ENCODE peak calls at places on chromosome 13, in eight cellular contexts. One of them, this sample, is unnamed.

GRCh38 chr13:63684822-63685221 is 2269.2 kb upstream of the PCDH20 start:
- DNase-seq in stimulated activated effector memory CD8-positive, alpha-beta T cell treated with anti-CD3 and anti-CD28 coated beads, Interleukin-12 subunit alpha, Interleukin-12 subunit beta, amount 100 ng/mL, for 72 hours: no peak
- DNase-seq in stimulated activated naive CD8-positive, alpha-beta T cell treated with anti-CD3 and anti-CD28 coated beads, Interleukin-15, amount 100 ng/mL, for 72 hours: no peak
- DNase-seq in ureter: no peak
- DNase-seq in HS-5: no peak
- DNase-seq in A549: no peak
- DNase-seq in AML-193: no peak
- DNase-seq in GM23338: no peak
- DNase-seq in this sample: no peak

GRCh38 chr13:26508885-26509284 is 48.6 kb upstream of the WASF3 start:
- DNase-seq in stimulated activated effector memory CD8-positive, alpha-beta T cell treated with anti-CD3 and anti-CD28 coated beads, Interleukin-12 subunit alpha, Interleukin-12 subunit beta, amount 100 ng/mL, for 72 hours: no peak
- DNase-seq in stimulated activated naive CD8-positive, alpha-beta T cell treated with anti-CD3 and anti-CD28 coated beads, Interleukin-15, amount 100 ng/mL, for 72 hours: no peak
- DNase-seq in ureter: peak; percentile 57
- DNase-seq in HS-5: peak; percentile 68
- DNase-seq in A549: peak; percentile 11
- DNase-seq in AML-193: no peak
- DNase-seq in GM23338: no peak
- DNase-seq in this sample: no peak

GRCh38 chr13:47481521-47481920 is 519.6 kb downstream of the SUCLA2 start:
- DNase-seq in stimulated activated effector memory CD8-positive, alpha-beta T cell treated with anti-CD3 and anti-CD28 coated beads, Interleukin-12 subunit alpha, Interleukin-12 subunit beta, amount 100 ng/mL, for 72 hours: no peak
- DNase-seq in stimulated activated naive CD8-positive, alpha-beta T cell treated with anti-CD3 and anti-CD28 coated beads, Interleukin-15, amount 100 ng/mL, for 72 hours: no peak
- DNase-seq in ureter: no peak
- DNase-seq in HS-5: no peak
- DNase-seq in A549: no peak
- DNase-seq in AML-193: no peak
- DNase-seq in GM23338: no peak
- DNase-seq in this sample: no peak

GRCh38 chr13:43132228-43132627 is 108.8 kb downstream of the DNAJC15 start:
- DNase-seq in stimulated activated effector memory CD8-positive, alpha-beta T cell treated with anti-CD3 and anti-CD28 coated beads, Interleukin-12 subunit alpha, Interleukin-12 subunit beta, amount 100 ng/mL, for 72 hours: no peak
- DNase-seq in stimulated activated naive CD8-positive, alpha-beta T cell treated with anti-CD3 and anti-CD28 coated beads, Interleukin-15, amount 100 ng/mL, for 72 hours: no peak
- DNase-seq in ureter: no peak
- DNase-seq in HS-5: no peak
- DNase-seq in A549: peak; percentile 22
- DNase-seq in AML-193: no peak
- DNase-seq in GM23338: peak; percentile 87
- DNase-seq in this sample: peak; percentile 15

GRCh38 chr13:83221256-83221655 is 661.0 kb downstream of the SLITRK1 start:
- DNase-seq in stimulated activated effector memory CD8-positive, alpha-beta T cell treated with anti-CD3 and anti-CD28 coated beads, Interleukin-12 subunit alpha, Interleukin-12 subunit beta, amount 100 ng/mL, for 72 hours: no peak
- DNase-seq in stimulated activated naive CD8-positive, alpha-beta T cell treated with anti-CD3 and anti-CD28 coated beads, Interleukin-15, amount 100 ng/mL, for 72 hours: no peak
- DNase-seq in ureter: no peak
- DNase-seq in HS-5: no peak
- DNase-seq in A549: peak; percentile 4
- DNase-seq in AML-193: no peak
- DNase-seq in GM23338: no peak
- DNase-seq in this sample: peak; percentile 5

GRCh38 chr13:75541961-75542360 is 4.3 kb upstream of the COMMD6 start:
- DNase-seq in stimulated activated effector memory CD8-positive, alpha-beta T cell treated with anti-CD3 and anti-CD28 coated beads, Interleukin-12 subunit alpha, Interleukin-12 subunit beta, amount 100 ng/mL, for 72 hours: no peak
- DNase-seq in stimulated activated naive CD8-positive, alpha-beta T cell treated with anti-CD3 and anti-CD28 coated beads, Interleukin-15, amount 100 ng/mL, for 72 hours: no peak
- DNase-seq in ureter: no peak
- DNase-seq in HS-5: no peak
- DNase-seq in A549: no peak
- DNase-seq in AML-193: no peak
- DNase-seq in GM23338: no peak
- DNase-seq in this sample: no peak

GRCh38 chr13:43214124-43214523 is 190.7 kb downstream of the DNAJC15 start:
- DNase-seq in stimulated activated effector memory CD8-positive, alpha-beta T cell treated with anti-CD3 and anti-CD28 coated beads, Interleukin-12 subunit alpha, Interleukin-12 subunit beta, amount 100 ng/mL, for 72 hours: no peak
- DNase-seq in stimulated activated naive CD8-positive, alpha-beta T cell treated with anti-CD3 and anti-CD28 coated beads, Interleukin-15, amount 100 ng/mL, for 72 hours: no peak
- DNase-seq in ureter: no peak
- DNase-seq in HS-5: no peak
- DNase-seq in A549: no peak
- DNase-seq in AML-193: no peak
- DNase-seq in GM23338: no peak
- DNase-seq in this sample: no peak

GRCh38 chr13:113207890-113208423 is 512 bp downstream of the PCID2 start:
- DNase-seq in stimulated activated effector memory CD8-positive, alpha-beta T cell treated with anti-CD3 and anti-CD28 coated beads, Interleukin-12 subunit alpha, Interleukin-12 subunit beta, amount 100 ng/mL, for 72 hours: no peak
- DNase-seq in stimulated activated naive CD8-positive, alpha-beta T cell treated with anti-CD3 and anti-CD28 coated beads, Interleukin-15, amount 100 ng/mL, for 72 hours: peak; percentile 6
- DNase-seq in ureter: no peak
- DNase-seq in HS-5: no peak
- DNase-seq in A549: peak; percentile 28
- DNase-seq in AML-193: peak; percentile 27
- DNase-seq in GM23338: peak; percentile 70
- DNase-seq in this sample: peak; percentile 59

GRCh38 chr13:114256547-114256946 is 21.9 kb downstream of the CDC16 start:
- DNase-seq in stimulated activated effector memory CD8-positive, alpha-beta T cell treated with anti-CD3 and anti-CD28 coated beads, Interleukin-12 subunit alpha, Interleukin-12 subunit beta, amount 100 ng/mL, for 72 hours: no peak
- DNase-seq in stimulated activated naive CD8-positive, alpha-beta T cell treated with anti-CD3 and anti-CD28 coated beads, Interleukin-15, amount 100 ng/mL, for 72 hours: no peak
- DNase-seq in ureter: no peak
- DNase-seq in HS-5: no peak
- DNase-seq in A549: no peak
- DNase-seq in AML-193: no peak
- DNase-seq in GM23338: no peak
- DNase-seq in this sample: peak; percentile 16

GRCh38 chr13:75319244-75319643 is 162.7 kb downstream of the TBC1D4 start:
- DNase-seq in stimulated activated effector memory CD8-positive, alpha-beta T cell treated with anti-CD3 and anti-CD28 coated beads, Interleukin-12 subunit alpha, Interleukin-12 subunit beta, amount 100 ng/mL, for 72 hours: no peak
- DNase-seq in stimulated activated naive CD8-positive, alpha-beta T cell treated with anti-CD3 and anti-CD28 coated beads, Interleukin-15, amount 100 ng/mL, for 72 hours: no peak
- DNase-seq in ureter: no peak
- DNase-seq in HS-5: peak; percentile 19
- DNase-seq in A549: no peak
- DNase-seq in AML-193: peak; percentile 63
- DNase-seq in GM23338: no peak
- DNase-seq in this sample: peak; percentile 15

GRCh38 chr13:98976941-98977340 is 923 bp downstream of the DOCK9 start:
- DNase-seq in stimulated activated effector memory CD8-positive, alpha-beta T cell treated with anti-CD3 and anti-CD28 coated beads, Interleukin-12 subunit alpha, Interleukin-12 subunit beta, amount 100 ng/mL, for 72 hours: no peak
- DNase-seq in stimulated activated naive CD8-positive, alpha-beta T cell treated with anti-CD3 and anti-CD28 coated beads, Interleukin-15, amount 100 ng/mL, for 72 hours: no peak
- DNase-seq in ureter: no peak
- DNase-seq in HS-5: no peak
- DNase-seq in A549: no peak
- DNase-seq in AML-193: no peak
- DNase-seq in GM23338: no peak
- DNase-seq in this sample: no peak

GRCh38 chr13:24622481-24622880 is 57.7 kb upstream of the ATP12A start:
- DNase-seq in stimulated activated effector memory CD8-positive, alpha-beta T cell treated with anti-CD3 and anti-CD28 coated beads, Interleukin-12 subunit alpha, Interleukin-12 subunit beta, amount 100 ng/mL, for 72 hours: no peak
- DNase-seq in stimulated activated naive CD8-positive, alpha-beta T cell treated with anti-CD3 and anti-CD28 coated beads, Interleukin-15, amount 100 ng/mL, for 72 hours: no peak
- DNase-seq in ureter: no peak
- DNase-seq in HS-5: no peak
- DNase-seq in A549: no peak
- DNase-seq in AML-193: no peak
- DNase-seq in GM23338: no peak
- DNase-seq in this sample: no peak

GRCh38 chr13:27341616-27342015 is 71.0 kb downstream of the RASL11A start:
- DNase-seq in stimulated activated effector memory CD8-positive, alpha-beta T cell treated with anti-CD3 and anti-CD28 coated beads, Interleukin-12 subunit alpha, Interleukin-12 subunit beta, amount 100 ng/mL, for 72 hours: no peak
- DNase-seq in stimulated activated naive CD8-positive, alpha-beta T cell treated with anti-CD3 and anti-CD28 coated beads, Interleukin-15, amount 100 ng/mL, for 72 hours: no peak
- DNase-seq in ureter: no peak
- DNase-seq in HS-5: no peak
- DNase-seq in A549: peak; percentile 9
- DNase-seq in AML-193: no peak
- DNase-seq in GM23338: peak; percentile 15
- DNase-seq in this sample: no peak

GRCh38 chr13:44498969-44499368 is 77.2 kb downstream of the TSC22D1 start:
- DNase-seq in stimulated activated effector memory CD8-positive, alpha-beta T cell treated with anti-CD3 and anti-CD28 coated beads, Interleukin-12 subunit alpha, Interleukin-12 subunit beta, amount 100 ng/mL, for 72 hours: no peak
- DNase-seq in stimulated activated naive CD8-positive, alpha-beta T cell treated with anti-CD3 and anti-CD28 coated beads, Interleukin-15, amount 100 ng/mL, for 72 hours: no peak
- DNase-seq in ureter: no peak
- DNase-seq in HS-5: no peak
- DNase-seq in A549: no peak
- DNase-seq in AML-193: no peak
- DNase-seq in GM23338: no peak
- DNase-seq in this sample: no peak

GRCh38 chr13:103140001-103140671 is 73.9 kb upstream of the SLC10A2 start:
- DNase-seq in stimulated activated effector memory CD8-positive, alpha-beta T cell treated with anti-CD3 and anti-CD28 coated beads, Interleukin-12 subunit alpha, Interleukin-12 subunit beta, amount 100 ng/mL, for 72 hours: no peak
- DNase-seq in stimulated activated naive CD8-positive, alpha-beta T cell treated with anti-CD3 and anti-CD28 coated beads, Interleukin-15, amount 100 ng/mL, for 72 hours: no peak
- DNase-seq in ureter: no peak
- DNase-seq in HS-5: no peak
- DNase-seq in A549: peak; percentile 10
- DNase-seq in AML-193: peak; percentile 27
- DNase-seq in GM23338: peak; percentile 85
- DNase-seq in this sample: peak; percentile 53

GRCh38 chr13:24605923-24606372 is 74.3 kb upstream of the ATP12A start:
- DNase-seq in stimulated activated effector memory CD8-positive, alpha-beta T cell treated with anti-CD3 and anti-CD28 coated beads, Interleukin-12 subunit alpha, Interleukin-12 subunit beta, amount 100 ng/mL, for 72 hours: no peak
- DNase-seq in stimulated activated naive CD8-positive, alpha-beta T cell treated with anti-CD3 and anti-CD28 coated beads, Interleukin-15, amount 100 ng/mL, for 72 hours: no peak
- DNase-seq in ureter: no peak
- DNase-seq in HS-5: peak; percentile 5
- DNase-seq in A549: peak; percentile 34
- DNase-seq in AML-193: no peak
- DNase-seq in GM23338: peak; percentile 56
- DNase-seq in this sample: peak; percentile 49

GRCh38 chr13:35046587-35046986 is 104.5 kb downstream of the NBEA start:
- DNase-seq in stimulated activated effector memory CD8-positive, alpha-beta T cell treated with anti-CD3 and anti-CD28 coated beads, Interleukin-12 subunit alpha, Interleukin-12 subunit beta, amount 100 ng/mL, for 72 hours: no peak
- DNase-seq in stimulated activated naive CD8-positive, alpha-beta T cell treated with anti-CD3 and anti-CD28 coated beads, Interleukin-15, amount 100 ng/mL, for 72 hours: no peak
- DNase-seq in ureter: no peak
- DNase-seq in HS-5: no peak
- DNase-seq in A549: no peak
- DNase-seq in AML-193: no peak
- DNase-seq in GM23338: no peak
- DNase-seq in this sample: no peak

GRCh38 chr13:29908411-29908810 is 58.0 kb upstream of the UBL3 start:
- DNase-seq in stimulated activated effector memory CD8-positive, alpha-beta T cell treated with anti-CD3 and anti-CD28 coated beads, Interleukin-12 subunit alpha, Interleukin-12 subunit beta, amount 100 ng/mL, for 72 hours: no peak
- DNase-seq in stimulated activated naive CD8-positive, alpha-beta T cell treated with anti-CD3 and anti-CD28 coated beads, Interleukin-15, amount 100 ng/mL, for 72 hours: no peak
- DNase-seq in ureter: no peak
- DNase-seq in HS-5: peak; percentile 37
- DNase-seq in A549: no peak
- DNase-seq in AML-193: no peak
- DNase-seq in GM23338: no peak
- DNase-seq in this sample: no peak

GRCh38 chr13:44819245-44819644 is 170.0 kb downstream of the NUFIP1 start:
- DNase-seq in stimulated activated effector memory CD8-positive, alpha-beta T cell treated with anti-CD3 and anti-CD28 coated beads, Interleukin-12 subunit alpha, Interleukin-12 subunit beta, amount 100 ng/mL, for 72 hours: no peak
- DNase-seq in stimulated activated naive CD8-positive, alpha-beta T cell treated with anti-CD3 and anti-CD28 coated beads, Interleukin-15, amount 100 ng/mL, for 72 hours: peak; percentile 5
- DNase-seq in ureter: no peak
- DNase-seq in HS-5: no peak
- DNase-seq in A549: peak; percentile 79
- DNase-seq in AML-193: no peak
- DNase-seq in GM23338: no peak
- DNase-seq in this sample: peak; percentile 22

GRCh38 chr13:95275322-95276118 is 25.7 kb downstream of the ABCC4 start:
- DNase-seq in stimulated activated effector memory CD8-positive, alpha-beta T cell treated with anti-CD3 and anti-CD28 coated beads, Interleukin-12 subunit alpha, Interleukin-12 subunit beta, amount 100 ng/mL, for 72 hours: no peak
- DNase-seq in stimulated activated naive CD8-positive, alpha-beta T cell treated with anti-CD3 and anti-CD28 coated beads, Interleukin-15, amount 100 ng/mL, for 72 hours: no peak
- DNase-seq in ureter: no peak
- DNase-seq in HS-5: no peak
- DNase-seq in A549: no peak
- DNase-seq in AML-193: no peak
- DNase-seq in GM23338: no peak
- DNase-seq in this sample: no peak

GRCh38 chr13:23748109-23748508 is 141.1 kb downstream of the MIPEP start:
- DNase-seq in stimulated activated effector memory CD8-positive, alpha-beta T cell treated with anti-CD3 and anti-CD28 coated beads, Interleukin-12 subunit alpha, Interleukin-12 subunit beta, amount 100 ng/mL, for 72 hours: no peak
- DNase-seq in stimulated activated naive CD8-positive, alpha-beta T cell treated with anti-CD3 and anti-CD28 coated beads, Interleukin-15, amount 100 ng/mL, for 72 hours: no peak
- DNase-seq in ureter: no peak
- DNase-seq in HS-5: no peak
- DNase-seq in A549: no peak
- DNase-seq in AML-193: no peak
- DNase-seq in GM23338: no peak
- DNase-seq in this sample: no peak

GRCh38 chr13:35857769-35858168 is 273.4 kb downstream of the DCLK1 start:
- DNase-seq in stimulated activated effector memory CD8-positive, alpha-beta T cell treated with anti-CD3 and anti-CD28 coated beads, Interleukin-12 subunit alpha, Interleukin-12 subunit beta, amount 100 ng/mL, for 72 hours: no peak
- DNase-seq in stimulated activated naive CD8-positive, alpha-beta T cell treated with anti-CD3 and anti-CD28 coated beads, Interleukin-15, amount 100 ng/mL, for 72 hours: no peak
- DNase-seq in ureter: no peak
- DNase-seq in HS-5: no peak
- DNase-seq in A549: no peak
- DNase-seq in AML-193: peak; percentile 6
- DNase-seq in GM23338: peak; percentile 94
- DNase-seq in this sample: no peak

GRCh38 chr13:41327994-41328778 is 17.1 kb downstream of the NAA16 start:
- DNase-seq in stimulated activated effector memory CD8-positive, alpha-beta T cell treated with anti-CD3 and anti-CD28 coated beads, Interleukin-12 subunit alpha, Interleukin-12 subunit beta, amount 100 ng/mL, for 72 hours: no peak
- DNase-seq in stimulated activated naive CD8-positive, alpha-beta T cell treated with anti-CD3 and anti-CD28 coated beads, Interleukin-15, amount 100 ng/mL, for 72 hours: no peak
- DNase-seq in ureter: no peak
- DNase-seq in HS-5: no peak
- DNase-seq in A549: no peak
- DNase-seq in AML-193: no peak
- DNase-seq in GM23338: no peak
- DNase-seq in this sample: no peak